ENCODE peak calls at places on chromosome 16, in five cellular contexts. One of them, this sample, is unnamed.

GRCh38 chr16:67154578-67155304 is 3.9 kb upstream of the B3GNT9 start:
- DNase-seq in H1: no peak
- DNase-seq in HepG2: no peak
- DNase-seq in K562: no peak
- DNase-seq in GM12878: no peak
- DNase-seq in this sample: no peak

GRCh38 chr16:66315210-66315825 is 51.2 kb upstream of the CDH5 start:
- DNase-seq in H1: peak
- DNase-seq in K562: peak
- DNase-seq in HepG2: peak
- DNase-seq in GM12878: peak
- DNase-seq in this sample: peak

GRCh38 chr16:8505327-8505991 is 84.9 kb downstream of the TMEM114 start:
- DNase-seq in HepG2: no peak
- DNase-seq in H1: no peak
- DNase-seq in GM12878: no peak
- DNase-seq in K562: no peak
- DNase-seq in this sample: no peak

GRCh38 chr16:4086153-4086552 is 30.1 kb downstream of the ADCY9 start:
- DNase-seq in HepG2: no peak
- DNase-seq in GM12878: no peak
- DNase-seq in K562: no peak
- DNase-seq in H1: no peak
- DNase-seq in this sample: no peak

GRCh38 chr16:85524630-85525463 is 88.3 kb upstream of the GSE1 start:
- DNase-seq in GM12878: no peak
- DNase-seq in K562: no peak
- DNase-seq in H1: no peak
- DNase-seq in HepG2: peak
- DNase-seq in this sample: no peak

GRCh38 chr16:25716186-25716585 is 24.4 kb downstream of the HS3ST4 start:
- DNase-seq in HepG2: no peak
- DNase-seq in H1: no peak
- DNase-seq in K562: no peak
- DNase-seq in GM12878: no peak
- DNase-seq in this sample: no peak

GRCh38 chr16:86343733-86344585 is 166.4 kb upstream of the FOXF1 start:
- DNase-seq in HepG2: no peak
- DNase-seq in K562: no peak
- DNase-seq in H1: no peak
- DNase-seq in GM12878: no peak
- DNase-seq in this sample: no peak

GRCh38 chr16:12672986-12673385 is 130.7 kb downstream of the CPPED1 start:
- DNase-seq in H1: no peak
- DNase-seq in GM12878: no peak
- DNase-seq in HepG2: no peak
- DNase-seq in K562: no peak
- DNase-seq in this sample: no peak

GRCh38 chr16:51734220-51734619 is 583.1 kb upstream of the SALL1 start:
- DNase-seq in K562: no peak
- DNase-seq in H1: no peak
- DNase-seq in HepG2: no peak
- DNase-seq in GM12878: no peak
- DNase-seq in this sample: no peak

GRCh38 chr16:85923153-85924021 is 24.4 kb downstream of the IRF8 start:
- DNase-seq in K562: no peak
- DNase-seq in GM12878: no peak
- DNase-seq in HepG2: no peak
- DNase-seq in H1: no peak
- DNase-seq in this sample: no peak

GRCh38 chr16:11165349-11165748 is 90.7 kb downstream of the SOCS1 start:
- DNase-seq in GM12878: no peak
- DNase-seq in K562: peak
- DNase-seq in HepG2: no peak
- DNase-seq in H1: no peak
- DNase-seq in this sample: no peak

GRCh38 chr16:272633-273546 is 2.9 kb downstream of the RGS11 start:
- DNase-seq in GM12878: no peak
- DNase-seq in K562: no peak
- DNase-seq in HepG2: peak
- DNase-seq in H1: no peak
- DNase-seq in this sample: no peak

GRCh38 chr16:275786-276232 is at the start of gene RGS11:
- DNase-seq in K562: no peak
- DNase-seq in HepG2: no peak
- DNase-seq in H1: no peak
- DNase-seq in GM12878: no peak
- DNase-seq in this sample: no peak

GRCh38 chr16:276360-277077 is 775 bp upstream of the RGS11 start:
- DNase-seq in HepG2: no peak
- DNase-seq in H1: no peak
- DNase-seq in K562: no peak
- DNase-seq in GM12878: no peak
- DNase-seq in this sample: no peak

GRCh38 chr16:273547-274421 is 2.0 kb downstream of the RGS11 start:
- DNase-seq in HepG2: no peak
- DNase-seq in GM12878: no peak
- DNase-seq in H1: no peak
- DNase-seq in K562: peak
- DNase-seq in this sample: no peak

DNA sequence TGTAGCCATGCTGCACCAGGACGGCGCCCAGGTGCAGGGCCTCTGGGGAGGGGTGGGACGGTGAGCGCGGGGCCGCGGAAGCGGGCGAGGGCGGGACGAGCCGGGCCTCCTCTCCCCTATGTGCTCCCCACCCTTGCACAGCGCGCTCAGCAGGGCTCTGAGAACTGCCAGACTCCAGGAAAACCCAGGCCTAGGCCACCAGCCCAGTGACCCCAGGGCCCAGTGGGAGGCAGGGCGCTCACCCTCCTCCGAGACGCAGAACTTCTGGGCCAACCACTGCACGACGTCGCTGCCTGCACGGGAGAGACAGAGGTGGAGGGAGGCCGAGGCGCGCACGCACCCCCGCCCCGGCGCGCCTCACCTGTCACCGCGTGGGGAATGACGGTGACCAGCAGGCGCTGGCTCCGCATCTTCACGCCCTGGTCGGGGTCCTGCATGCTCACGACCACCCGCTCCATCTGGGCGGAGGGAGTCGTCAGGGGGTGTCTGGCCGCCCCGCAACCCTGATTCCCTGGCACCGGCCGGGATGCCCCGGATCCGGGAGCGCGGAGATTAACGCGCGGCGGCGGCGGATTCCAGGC is 613 bp downstream of the RGS11 start:
- DNase-seq in K562: no peak
- DNase-seq in H1: no peak
- DNase-seq in HepG2: no peak
- DNase-seq in GM12878: no peak
- DNase-seq in this sample: peak
- TF ChIP-seq ATF2 in K562: no peak
- TF ChIP-seq ATF2 in H1: no peak
- TF ChIP-seq ATF2 in HepG2: no peak
- TF ChIP-seq ATF2 in GM12878: no peak
- TF ChIP-seq ATF2 in this sample: no peak

GRCh38 chr16:57592591-57593003 is 35.8 kb upstream of the ADGRG1 start:
- DNase-seq in K562: no peak
- DNase-seq in H1: no peak
- DNase-seq in GM12878: no peak
- DNase-seq in HepG2: no peak
- DNase-seq in this sample: no peak
- TF ChIP-seq ATF2 in K562: no peak
- TF ChIP-seq ATF2 in H1: no peak
- TF ChIP-seq ATF2 in GM12878: no peak
- TF ChIP-seq ATF2 in HepG2: no peak
- TF ChIP-seq ATF2 in this sample: no peak

DNA sequence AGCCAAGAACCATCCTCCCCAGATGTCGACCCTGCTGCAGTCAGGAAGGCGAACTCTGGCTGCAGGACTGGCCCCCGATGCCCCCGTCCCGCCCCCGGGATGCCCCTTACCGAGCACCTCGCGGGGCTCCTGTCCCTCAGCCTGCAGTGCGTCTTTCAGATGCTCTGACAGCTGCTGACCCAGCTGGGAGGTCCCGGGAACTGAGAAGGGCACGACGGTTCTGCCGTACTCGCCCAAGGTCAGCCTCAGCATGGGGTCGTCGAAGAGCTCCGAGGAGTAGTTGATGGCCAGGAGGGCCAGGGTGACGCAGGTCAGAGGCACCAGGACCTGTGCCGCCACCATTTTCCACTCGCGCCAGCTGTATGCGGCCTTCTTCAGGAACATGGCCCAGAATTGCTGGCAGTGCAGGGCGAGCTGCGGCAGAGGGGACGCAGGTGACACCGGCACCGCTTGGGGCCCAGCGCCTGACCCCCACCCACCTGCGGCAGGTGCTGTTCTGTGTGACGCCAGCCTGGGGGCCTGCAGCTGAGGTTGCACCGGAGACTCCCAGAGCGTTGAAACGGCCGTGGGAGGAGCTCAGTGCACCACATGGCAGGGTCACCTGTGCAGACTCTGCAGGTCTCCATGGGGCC is 20.1 kb upstream of the RNPS1 start:
- DNase-seq in H1: no peak
- DNase-seq in GM12878: no peak
- DNase-seq in K562: no peak
- DNase-seq in HepG2: no peak
- DNase-seq in this sample: no peak
- TF ChIP-seq ATF2 in H1: no peak
- TF ChIP-seq ATF2 in GM12878: no peak
- TF ChIP-seq ATF2 in K562: no peak
- TF ChIP-seq ATF2 in HepG2: no peak
- TF ChIP-seq ATF2 in this sample: no peak

GRCh38 chr16:27632267-27632666 is 82.3 kb downstream of the KATNIP start:
- DNase-seq in H1: no peak
- DNase-seq in GM12878: no peak
- DNase-seq in HepG2: no peak
- DNase-seq in K562: no peak
- DNase-seq in this sample: no peak

GRCh38 chr16:27625050-27625697 is 75.2 kb downstream of the KATNIP start:
- DNase-seq in HepG2: peak
- DNase-seq in GM12878: no peak
- DNase-seq in H1: no peak
- DNase-seq in K562: no peak
- DNase-seq in this sample: no peak

GRCh38 chr16:27633221-27633620 is 83.3 kb downstream of the KATNIP start:
- DNase-seq in K562: no peak
- DNase-seq in H1: no peak
- DNase-seq in HepG2: no peak
- DNase-seq in GM12878: no peak
- DNase-seq in this sample: no peak

GRCh38 chr16:27624154-27625049 is 74.5 kb downstream of the KATNIP start:
- DNase-seq in HepG2: peak
- DNase-seq in GM12878: no peak
- DNase-seq in H1: no peak
- DNase-seq in K562: no peak
- DNase-seq in this sample: no peak

GRCh38 chr16:27628216-27628945 is 78.4 kb downstream of the KATNIP start:
- DNase-seq in GM12878: no peak
- DNase-seq in H1: no peak
- DNase-seq in HepG2: no peak
- DNase-seq in K562: no peak
- DNase-seq in this sample: peak
- TF ChIP-seq ATF2 in GM12878: no peak
- TF ChIP-seq ATF2 in H1: no peak
- TF ChIP-seq ATF2 in HepG2: no peak
- TF ChIP-seq ATF2 in K562: no peak
- TF ChIP-seq ATF2 in this sample: no peak

GRCh38 chr16:73298562-73298961 is 250.6 kb upstream of the ZFHX3 start:
- DNase-seq in K562: no peak
- DNase-seq in GM12878: no peak
- DNase-seq in H1: no peak
- DNase-seq in HepG2: peak
- DNase-seq in this sample: no peak
- TF ChIP-seq ATF2 in K562: no peak
- TF ChIP-seq ATF2 in GM12878: no peak
- TF ChIP-seq ATF2 in H1: no peak
- TF ChIP-seq ATF2 in HepG2: no peak
- TF ChIP-seq ATF2 in this sample: no peak

GRCh38 chr16:48365601-48366164 is 19.5 kb downstream of the SIAH1 start:
- DNase-seq in GM12878: no peak
- DNase-seq in K562: peak
- DNase-seq in H1: peak
- DNase-seq in HepG2: peak
- DNase-seq in this sample: peak

GRCh38 chr16:48365030-48365600 is 20.1 kb downstream of the SIAH1 start:
- DNase-seq in H1: no peak
- DNase-seq in GM12878: no peak
- DNase-seq in HepG2: no peak
- DNase-seq in K562: peak
- DNase-seq in this sample: no peak

GRCh38 chr16:48369765-48370164 is 15.4 kb downstream of the SIAH1 start:
- DNase-seq in H1: no peak
- DNase-seq in GM12878: no peak
- DNase-seq in K562: no peak
- DNase-seq in HepG2: no peak
- DNase-seq in this sample: no peak

GRCh38 chr16:48367443-48368049 is 17.7 kb downstream of the SIAH1 start:
- DNase-seq in HepG2: no peak
- DNase-seq in GM12878: no peak
- DNase-seq in H1: no peak
- DNase-seq in K562: no peak
- DNase-seq in this sample: no peak

DNA sequence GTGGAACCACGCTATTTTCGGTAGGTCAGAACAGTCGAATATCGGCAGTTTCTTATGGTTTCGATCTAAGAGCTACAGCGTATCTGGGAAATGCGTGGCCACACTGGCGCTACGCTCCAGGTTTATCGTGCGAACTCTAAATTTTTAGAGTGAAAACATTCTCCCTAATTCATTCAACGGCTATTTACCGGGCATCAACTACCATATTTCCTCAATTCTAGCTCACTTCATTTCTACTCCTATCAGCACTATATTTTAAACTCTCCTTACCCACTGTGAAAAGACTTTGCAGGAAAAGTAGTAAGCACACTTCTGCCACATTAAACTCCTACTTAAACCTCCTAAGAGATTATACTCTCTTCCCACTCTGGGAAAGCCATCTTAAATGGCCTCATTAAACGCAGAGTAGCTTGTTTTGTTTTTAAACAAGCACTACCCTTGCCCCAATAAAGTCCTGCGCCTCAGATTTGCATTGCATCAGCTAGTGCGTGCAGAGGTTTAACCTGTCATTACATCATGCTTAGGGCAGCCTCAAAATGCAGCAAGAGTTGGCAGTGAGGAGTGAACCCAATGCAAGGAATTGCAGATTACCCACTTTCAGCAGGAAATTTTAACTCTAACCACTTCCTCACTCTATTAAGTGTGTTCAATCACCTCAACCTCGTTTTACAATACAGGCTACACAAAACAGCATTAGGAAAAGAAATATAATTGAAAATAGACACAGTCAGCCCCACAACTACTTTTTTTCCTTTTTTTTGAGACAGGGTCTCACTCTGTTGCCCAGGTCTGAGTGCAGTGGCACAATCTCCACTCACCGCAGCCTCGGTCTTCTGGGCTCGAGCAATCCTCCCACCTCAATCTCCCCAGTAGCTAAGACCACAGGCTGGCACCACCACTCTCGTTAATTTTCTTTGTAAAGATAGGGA is 18.8 kb downstream of the SIAH1 start:
- DNase-seq in H1: no peak
- DNase-seq in GM12878: peak
- DNase-seq in K562: peak
- DNase-seq in HepG2: peak
- DNase-seq in this sample: peak
- TF ChIP-seq ATF2 in H1: peak
- TF ChIP-seq ATF2 in GM12878: peak
- TF ChIP-seq ATF2 in K562: no peak
- TF ChIP-seq ATF2 in HepG2: peak
- TF ChIP-seq ATF2 in this sample: no peak

GRCh38 chr16:28923652-28924398 is 1.2 kb downstream of the RABEP2 start:
- DNase-seq in HepG2: peak
- DNase-seq in H1: no peak
- DNase-seq in K562: peak
- DNase-seq in GM12878: peak
- DNase-seq in this sample: no peak
- TF ChIP-seq ATF2 in HepG2: no peak
- TF ChIP-seq ATF2 in H1: no peak
- TF ChIP-seq ATF2 in K562: no peak
- TF ChIP-seq ATF2 in GM12878: no peak
- TF ChIP-seq ATF2 in this sample: no peak